ENCODE peak calls at places on chromosomes 12 and 14, in nine cellular contexts. P is kidney glomerular epithelial cell; D is GM23248; T is fibroblast of the aortic adventitia; G is heart left ventricle; U is A172; K is stimulated activated CD4-positive, alpha-beta T cell treated with anti-CD3 and anti-CD28 coated beads, TNF-alpha, amount 100 ng/mL, for 24 hours; C is CD8-positive, alpha-beta T cell; B is CMK. H is an unnamed sample.
A peak's percentile ranks its signal among the peaks of the same experiment; 100 is the strongest.

GRCh38 chr14:68510201-68510600 is 282.7 kb downstream of the ZFP36L1 start:
- DNase-seq in P (no peak), D (peak; percentile 86), T (peak; percentile 94), G (peak; percentile 71), U (no peak), K (no peak), C (no peak), B (no peak), H (no peak)

GRCh38 chr12:49296034-49296835 is 1.3 kb downstream of the PRPH start:
- DNase-seq in P (no peak), D (peak; percentile 42), T (peak; percentile 28), G (no peak), U (no peak), K (peak; percentile 67), C (peak; percentile 30), B (no peak), H (no peak)

GRCh38 chr12:91636721-91637120 is 454.1 kb upstream of the DCN start:
- DNase-seq in P (no peak), D (no peak), T (no peak), G (no peak), U (no peak), K (no peak), C (no peak), B (no peak), H (no peak)

GRCh38 chr12:4031703-4032291 is 158.6 kb upstream of the PARP11 start:
- DNase-seq in P (no peak), D (peak; percentile 27), T (no peak), G (no peak), U (no peak), K (no peak), C (no peak), B (no peak), H (peak; percentile 8)

GRCh38 chr14:64191756-64192155 is 102.4 kb downstream of the ESR2 start:
- DNase-seq in P (peak; percentile 23), D (peak; percentile 77), T (peak; percentile 74), G (no peak), U (peak; percentile 45), K (no peak), C (no peak), B (no peak), H (peak; percentile 88)

GRCh38 chr12:58529897-58530296 is 390.4 kb downstream of the LRIG3 start:
- DNase-seq in P (peak; percentile 86), D (peak; percentile 94), T (peak; percentile 98), G (no peak), U (peak; percentile 92), K (no peak), C (no peak), B (no peak), H (peak; percentile 88)

GRCh38 chr14:61671086-61671485 is 24.2 kb upstream of the HIF1A start:
- DNase-seq in P (no peak), D (no peak), T (no peak), G (no peak), U (no peak), K (no peak), C (no peak), B (no peak), H (no peak)

GRCh38 chr12:65662590-65662989 is 161.7 kb upstream of the HMGA2 start:
- DNase-seq in P (no peak), D (no peak), T (no peak), G (no peak), U (no peak), K (no peak), C (no peak), B (no peak), H (no peak)

GRCh38 chr12:29171421-29172258 is 22.6 kb downstream of the FAR2 start:
- DNase-seq in P (no peak), D (no peak), T (no peak), G (no peak), U (no peak), K (no peak), C (no peak), B (no peak), H (no peak)

GRCh38 chr12:117282490-117282889 is 78.9 kb downstream of the NOS1 start:
- DNase-seq in P (no peak), D (peak; percentile 28), T (no peak), G (no peak), U (peak; percentile 2), K (no peak), C (no peak), B (no peak), H (no peak)

GRCh38 chr14:54760866-54761265 is 141.8 kb downstream of the GCH1 start:
- DNase-seq in P (no peak), D (no peak), T (no peak), G (no peak), U (no peak), K (no peak), C (no peak), B (no peak), H (no peak)

GRCh38 chr14:90399541-90400444 is 3.0 kb downstream of the CALM1 start:
- DNase-seq in P (peak; percentile 84), D (peak; percentile 97), T (peak; percentile 93), G (peak; percentile 93), U (peak; percentile 92), K (peak; percentile 82), C (peak; percentile 75), B (peak; percentile 75), H (peak; percentile 86)

GRCh38 chr12:122841544-122842321 is 6.5 kb downstream of the HIP1R start:
- DNase-seq in P (peak; percentile 39), D (peak; percentile 90), T (no peak), G (no peak), U (peak; percentile 60), K (no peak), C (no peak), B (no peak), H (no peak)

GRCh38 chr14:88551094-88551870 is 3.5 kb downstream of the PTPN21 start:
- DNase-seq in P (peak; percentile 50), D (peak; percentile 92), T (peak; percentile 89), G (peak; percentile 86), U (no peak), K (peak; percentile 64), C (no peak), B (no peak), H (peak; percentile 78)

GRCh38 chr14:39988939-39989338 is 556.7 kb upstream of the FBXO33 start:
- DNase-seq in P (peak; percentile 64), D (peak; percentile 43), T (peak; percentile 2), G (no peak), U (peak; percentile 13), K (no peak), C (no peak), B (no peak), H (peak; percentile 28)

GRCh38 chr12:5487971-5488955 is 56.4 kb downstream of the NTF3 start:
- DNase-seq in P (no peak), D (peak; percentile 39), T (no peak), G (no peak), U (peak; percentile 45), K (no peak), C (no peak), B (no peak), H (no peak)

GRCh38 chr12:24252580-24252979 is 303.1 kb upstream of the SOX5 start:
- DNase-seq in P (no peak), D (no peak), T (no peak), G (no peak), U (no peak), K (no peak), C (no peak), B (no peak), H (no peak)

GRCh38 chr12:108457734-108458361 is 57.2 kb upstream of the FICD start:
- DNase-seq in P (no peak), D (peak; percentile 42), T (no peak), G (no peak), U (no peak), K (no peak), C (no peak), B (no peak), H (no peak)

GRCh38 chr12:32454075-32454474 is 54.7 kb downstream of the FGD4 start:
- DNase-seq in P (peak; percentile 75), D (peak; percentile 74), T (peak; percentile 74), G (no peak), U (peak; percentile 54), K (no peak), C (no peak), B (no peak), H (peak; percentile 60)

GRCh38 chr14:76919431-76919810 is 93.2 kb downstream of the LRRC74A start:
- DNase-seq in P (peak; percentile 58), D (no peak), T (peak; percentile 39), G (no peak), U (peak; percentile 16), K (no peak), C (no peak), B (no peak), H (no peak)

GRCh38 chr12:63927511-63927910 is 83.0 kb downstream of the SRGAP1 start:
- DNase-seq in P (no peak), D (no peak), T (no peak), G (no peak), U (no peak), K (no peak), C (no peak), B (no peak), H (no peak)

H was measured in HT1080.